ENCODE peak calls at places on chromosome 4, in ten cellular contexts. D is brain pericyte; P is activated CD4-positive, alpha-beta T cell treated with anti-CD3 and anti-CD28 coated beads, Interleukin-2, amount 10 ng/mL, durations not matched to agents 7 days and 5 days; A is GM12864; U is ureter; V is midbrain; Y is colonic mucosa; O is tibial artery; L is adipocyte; X is HS-5. H is an unnamed sample.

GRCh38 chr4:41095973-41096372 is 118.4 kb downstream of the APBB2 start:
- DNase-seq in D (no peak), P (no peak), A (peak), U (no peak), V (no peak), Y (no peak), O (no peak), L (peak), X (peak), H (no peak)

GRCh38 chr4:57119054-57119651 is 9.0 kb upstream of the IGFBP7 start:
- DNase-seq in D (peak), P (no peak), A (no peak), U (peak), V (peak), Y (peak), O (peak), L (peak), X (no peak), H (peak)

GRCh38 chr4:6379787-6380745 is 92.3 kb downstream of the PPP2R2C start:
- DNase-seq in D (no peak), P (no peak), A (no peak), U (no peak), V (no peak), Y (no peak), O (no peak), L (no peak), X (no peak), H (no peak)

GRCh38 chr4:8641256-8641655 is 48.7 kb downstream of the CPZ start:
- DNase-seq in D (no peak), P (no peak), A (no peak), U (no peak), V (no peak), Y (no peak), O (no peak), L (no peak), X (no peak), H (no peak)

GRCh38 chr4:80305466-80305865 is 30.1 kb upstream of the CFAP299 start:
- DNase-seq in D (no peak), P (no peak), A (no peak), U (no peak), V (no peak), Y (no peak), O (no peak), L (peak), X (no peak), H (no peak)

GRCh38 chr4:8095956-8096689 is 62.5 kb downstream of the ABLIM2 start:
- DNase-seq in D (no peak), P (no peak), A (no peak), U (no peak), V (no peak), Y (no peak), O (no peak), L (no peak), X (no peak), H (no peak)

GRCh38 chr4:121706595-121707021 is 9.8 kb upstream of the ANXA5 start:
- DNase-seq in D (no peak), P (peak), A (no peak), U (no peak), V (no peak), Y (no peak), O (no peak), L (no peak), X (no peak), H (no peak)

GRCh38 chr4:122798101-122798500 is 28.5 kb upstream of the FGF2 start:
- DNase-seq in D (peak), P (no peak), A (no peak), U (peak), V (peak), Y (peak), O (peak), L (peak), X (peak), H (no peak)

GRCh38 chr4:158821228-158822009 is 52.6 kb downstream of the FNIP2 start:
- DNase-seq in D (no peak), P (no peak), A (no peak), U (no peak), V (no peak), Y (no peak), O (no peak), L (peak), X (no peak), H (no peak)

GRCh38 chr4:31585503-31585902 is 865.3 kb downstream of the PCDH7 start:
- DNase-seq in D (no peak), P (no peak), A (no peak), U (no peak), V (no peak), Y (no peak), O (no peak), L (no peak), X (no peak), H (no peak)

GRCh38 chr4:81465668-81466357 is 5.9 kb downstream of the RASGEF1B start:
- DNase-seq in D (no peak), P (no peak), A (no peak), U (no peak), V (no peak), Y (peak), O (no peak), L (no peak), X (no peak), H (no peak)

GRCh38 chr4:3410401-3411135 is 31.2 kb upstream of the HGFAC start:
- DNase-seq in D (no peak), P (no peak), A (no peak), U (no peak), V (no peak), Y (no peak), O (no peak), L (no peak), X (no peak), H (no peak)

GRCh38 chr4:106036334-106036733 is 141.1 kb downstream of the NPNT start:
- DNase-seq in D (no peak), P (no peak), A (no peak), U (no peak), V (no peak), Y (no peak), O (no peak), L (no peak), X (no peak), H (no peak)

GRCh38 chr4:113278324-113278934 is 229.0 kb downstream of the ANK2 start:
- DNase-seq in D (peak), P (peak), A (peak), U (peak), V (peak), Y (peak), O (peak), L (peak), X (peak), H (peak)

GRCh38 chr4:77248805-77249204 is 91.8 kb downstream of the CCNG2 start:
- DNase-seq in D (no peak), P (no peak), A (no peak), U (no peak), V (no peak), Y (no peak), O (no peak), L (no peak), X (no peak), H (no peak)

GRCh38 chr4:105548483-105548882 is 3.9 kb upstream of the ARHGEF38 start:
- DNase-seq in D (no peak), P (no peak), A (no peak), U (no peak), V (no peak), Y (no peak), O (no peak), L (no peak), X (peak), H (no peak)

GRCh38 chr4:180449395-180449956 is 1793.7 kb upstream of the TENM3 start:
- DNase-seq in D (no peak), P (no peak), A (no peak), U (no peak), V (peak), Y (no peak), O (no peak), L (peak), X (peak), H (no peak)

GRCh38 chr4:55351824-55352223 is 5.8 kb downstream of the SRD5A3 start:
- DNase-seq in D (no peak), P (no peak), A (no peak), U (no peak), V (no peak), Y (no peak), O (no peak), L (no peak), X (no peak), H (no peak)

GRCh38 chr4:2449511-2450392 is 19.2 kb upstream of the RNF4 start:
- DNase-seq in D (no peak), P (no peak), A (no peak), U (no peak), V (no peak), Y (no peak), O (no peak), L (no peak), X (no peak), H (no peak)

GRCh38 chr4:165312506-165312905 is 15.0 kb upstream of the MSMO1 start:
- DNase-seq in D (no peak), P (no peak), A (no peak), U (no peak), V (no peak), Y (no peak), O (no peak), L (peak), X (no peak), H (no peak)

GRCh38 chr4:156959298-156959702 is 12.3 kb downstream of the PDGFC start:
- DNase-seq in D (no peak), P (no peak), A (no peak), U (no peak), V (no peak), Y (no peak), O (no peak), L (peak), X (no peak), H (no peak)

GRCh38 chr4:39022241-39022640 is 10.0 kb downstream of the TMEM156 start:
- DNase-seq in D (no peak), P (no peak), A (no peak), U (no peak), V (no peak), Y (no peak), O (no peak), L (no peak), X (no peak), H (no peak)

GRCh38 chr4:33606951-33607350 is 2637.4 kb downstream of the ARAP2 start:
- DNase-seq in D (no peak), P (no peak), A (no peak), U (no peak), V (no peak), Y (no peak), O (no peak), L (no peak), X (no peak), H (no peak)

GRCh38 chr4:61541474-61541873 is 341.3 kb downstream of the ADGRL3 start:
- DNase-seq in D (no peak), P (no peak), A (no peak), U (no peak), V (no peak), Y (no peak), O (no peak), L (no peak), X (no peak), H (no peak)

GRCh38 chr4:108480881-108481280 is 139.5 kb upstream of the RPL34 start:
- DNase-seq in D (no peak), P (no peak), A (no peak), U (no peak), V (no peak), Y (no peak), O (no peak), L (no peak), X (no peak), H (no peak)

H was measured in transverse colon.